ENCODE peak calls at places on chromosomes 3 and 15, in ten cellular contexts. One of them, this sample, is unnamed.

GRCh38 chr15:82680200-82681102 is 29.2 kb downstream of the AP3B2 start:
- DNase-seq in HCT116: no peak
- DNase-seq in skeletal muscle cell: no peak
- DNase-seq in H1: peak; percentile 88
- DNase-seq in AG10803: no peak
- DNase-seq in brain microvascular endothelial cell: no peak
- DNase-seq in body of pancreas: peak; percentile 88
- DNase-seq in CD8-positive, alpha-beta memory T cell: peak; percentile 60
- DNase-seq in psoas muscle: peak; percentile 34
- DNase-seq in AG09309: no peak
- DNase-seq in this sample: no peak

GRCh38 chr3:88362428-88362827 is 212.7 kb downstream of the C3orf38 start:
- DNase-seq in brain microvascular endothelial cell: no peak
- DNase-seq in HCT116: no peak
- DNase-seq in AG10803: no peak
- DNase-seq in body of pancreas: no peak
- DNase-seq in skeletal muscle cell: no peak
- DNase-seq in H1: no peak
- DNase-seq in AG09309: no peak
- DNase-seq in psoas muscle: no peak
- DNase-seq in CD8-positive, alpha-beta memory T cell: no peak
- DNase-seq in this sample: no peak

GRCh38 chr3:124442463-124442862 is 287.8 kb upstream of the UMPS start:
- DNase-seq in AG10803: no peak
- DNase-seq in HCT116: no peak
- DNase-seq in psoas muscle: no peak
- DNase-seq in AG09309: no peak
- DNase-seq in body of pancreas: no peak
- DNase-seq in H1: no peak
- DNase-seq in CD8-positive, alpha-beta memory T cell: no peak
- DNase-seq in skeletal muscle cell: no peak
- DNase-seq in brain microvascular endothelial cell: no peak
- DNase-seq in this sample: no peak

GRCh38 chr3:189262746-189263145 is 91.0 kb downstream of the TPRG1 start:
- DNase-seq in body of pancreas: peak; percentile 6
- DNase-seq in skeletal muscle cell: no peak
- DNase-seq in AG10803: no peak
- DNase-seq in psoas muscle: peak; percentile 56
- DNase-seq in AG09309: no peak
- DNase-seq in CD8-positive, alpha-beta memory T cell: no peak
- DNase-seq in brain microvascular endothelial cell: no peak
- DNase-seq in H1: no peak
- DNase-seq in HCT116: no peak
- DNase-seq in this sample: no peak

GRCh38 chr3:173586176-173586575 is 188.6 kb downstream of the NLGN1 start:
- DNase-seq in CD8-positive, alpha-beta memory T cell: no peak
- DNase-seq in HCT116: no peak
- DNase-seq in psoas muscle: no peak
- DNase-seq in H1: no peak
- DNase-seq in AG09309: no peak
- DNase-seq in body of pancreas: no peak
- DNase-seq in brain microvascular endothelial cell: no peak
- DNase-seq in skeletal muscle cell: no peak
- DNase-seq in AG10803: peak; percentile 23
- DNase-seq in this sample: no peak

GRCh38 chr3:31937225-31937624 is 43.8 kb downstream of the OSBPL10 start:
- DNase-seq in CD8-positive, alpha-beta memory T cell: no peak
- DNase-seq in psoas muscle: no peak
- DNase-seq in AG09309: no peak
- DNase-seq in brain microvascular endothelial cell: no peak
- DNase-seq in H1: no peak
- DNase-seq in body of pancreas: no peak
- DNase-seq in HCT116: no peak
- DNase-seq in AG10803: no peak
- DNase-seq in skeletal muscle cell: no peak
- DNase-seq in this sample: no peak

GRCh38 chr15:27683126-27683525 is 416.0 kb downstream of the OCA2 start:
- DNase-seq in CD8-positive, alpha-beta memory T cell: no peak
- DNase-seq in H1: no peak
- DNase-seq in body of pancreas: no peak
- DNase-seq in skeletal muscle cell: no peak
- DNase-seq in AG10803: no peak
- DNase-seq in HCT116: no peak
- DNase-seq in brain microvascular endothelial cell: no peak
- DNase-seq in psoas muscle: no peak
- DNase-seq in AG09309: no peak
- DNase-seq in this sample: no peak

GRCh38 chr3:171569571-171570132 is 109.4 kb upstream of the TNIK start:
- DNase-seq in H1: no peak
- DNase-seq in brain microvascular endothelial cell: no peak
- DNase-seq in HCT116: no peak
- DNase-seq in AG09309: no peak
- DNase-seq in skeletal muscle cell: no peak
- DNase-seq in AG10803: no peak
- DNase-seq in CD8-positive, alpha-beta memory T cell: no peak
- DNase-seq in psoas muscle: no peak
- DNase-seq in body of pancreas: no peak
- DNase-seq in this sample: no peak

GRCh38 chr3:155086041-155086440 is 5.9 kb downstream of the MME start:
- DNase-seq in AG10803: no peak
- DNase-seq in HCT116: no peak
- DNase-seq in psoas muscle: no peak
- DNase-seq in H1: no peak
- DNase-seq in body of pancreas: no peak
- DNase-seq in AG09309: no peak
- DNase-seq in skeletal muscle cell: peak; percentile 56
- DNase-seq in CD8-positive, alpha-beta memory T cell: no peak
- DNase-seq in brain microvascular endothelial cell: peak; percentile 17
- DNase-seq in this sample: no peak

GRCh38 chr3:14929310-14930070 is 17.9 kb upstream of the NR2C2 start:
- DNase-seq in brain microvascular endothelial cell: no peak
- DNase-seq in HCT116: no peak
- DNase-seq in body of pancreas: no peak
- DNase-seq in psoas muscle: no peak
- DNase-seq in AG10803: no peak
- DNase-seq in AG09309: no peak
- DNase-seq in skeletal muscle cell: no peak
- DNase-seq in H1: no peak
- DNase-seq in CD8-positive, alpha-beta memory T cell: no peak
- DNase-seq in this sample: no peak

GRCh38 chr3:43388188-43388587 is 101.8 kb downstream of the SNRK start:
- DNase-seq in H1: no peak
- DNase-seq in brain microvascular endothelial cell: no peak
- DNase-seq in HCT116: no peak
- DNase-seq in psoas muscle: no peak
- DNase-seq in CD8-positive, alpha-beta memory T cell: no peak
- DNase-seq in AG10803: no peak
- DNase-seq in body of pancreas: peak; percentile 64
- DNase-seq in skeletal muscle cell: no peak
- DNase-seq in AG09309: no peak
- DNase-seq in this sample: no peak

GRCh38 chr3:101859882-101860281 is 10.6 kb downstream of the NFKBIZ start:
- DNase-seq in H1: no peak
- DNase-seq in skeletal muscle cell: no peak
- DNase-seq in body of pancreas: no peak
- DNase-seq in HCT116: no peak
- DNase-seq in AG09309: no peak
- DNase-seq in CD8-positive, alpha-beta memory T cell: no peak
- DNase-seq in psoas muscle: no peak
- DNase-seq in AG10803: no peak
- DNase-seq in brain microvascular endothelial cell: no peak
- DNase-seq in this sample: no peak

GRCh38 chr3:110405830-110406580 is 665.6 kb upstream of the NECTIN3 start:
- DNase-seq in CD8-positive, alpha-beta memory T cell: no peak
- DNase-seq in body of pancreas: no peak
- DNase-seq in HCT116: no peak
- DNase-seq in AG10803: no peak
- DNase-seq in skeletal muscle cell: no peak
- DNase-seq in brain microvascular endothelial cell: no peak
- DNase-seq in AG09309: no peak
- DNase-seq in H1: no peak
- DNase-seq in psoas muscle: no peak
- DNase-seq in this sample: no peak

GRCh38 chr3:59821274-59821673 is 771.4 kb upstream of the CFAP20DC start:
- DNase-seq in CD8-positive, alpha-beta memory T cell: no peak
- DNase-seq in AG09309: no peak
- DNase-seq in body of pancreas: no peak
- DNase-seq in brain microvascular endothelial cell: no peak
- DNase-seq in H1: no peak
- DNase-seq in AG10803: no peak
- DNase-seq in psoas muscle: no peak
- DNase-seq in skeletal muscle cell: no peak
- DNase-seq in HCT116: no peak
- DNase-seq in this sample: no peak

GRCh38 chr15:57305009-57305408 is 71.3 kb upstream of the CGNL1 start:
- DNase-seq in skeletal muscle cell: no peak
- DNase-seq in AG09309: no peak
- DNase-seq in H1: peak; percentile 33
- DNase-seq in brain microvascular endothelial cell: no peak
- DNase-seq in body of pancreas: no peak
- DNase-seq in HCT116: no peak
- DNase-seq in psoas muscle: no peak
- DNase-seq in AG10803: no peak
- DNase-seq in CD8-positive, alpha-beta memory T cell: no peak
- DNase-seq in this sample: peak; percentile 65

GRCh38 chr15:57306305-57306943 is 69.9 kb upstream of the CGNL1 start:
- DNase-seq in H1: peak; percentile 100
- DNase-seq in CD8-positive, alpha-beta memory T cell: peak; percentile 77
- DNase-seq in AG10803: peak; percentile 64
- DNase-seq in brain microvascular endothelial cell: peak; percentile 48
- DNase-seq in psoas muscle: peak; percentile 87
- DNase-seq in HCT116: peak; percentile 13
- DNase-seq in skeletal muscle cell: no peak
- DNase-seq in AG09309: no peak
- DNase-seq in body of pancreas: peak; percentile 84
- DNase-seq in this sample: peak; percentile 78

GRCh38 chr15:57310876-57311275 is 65.4 kb upstream of the CGNL1 start:
- DNase-seq in psoas muscle: no peak
- DNase-seq in brain microvascular endothelial cell: no peak
- DNase-seq in AG10803: no peak
- DNase-seq in skeletal muscle cell: no peak
- DNase-seq in HCT116: no peak
- DNase-seq in AG09309: no peak
- DNase-seq in CD8-positive, alpha-beta memory T cell: no peak
- DNase-seq in body of pancreas: no peak
- DNase-seq in H1: no peak
- DNase-seq in this sample: no peak

GRCh38 chr15:57306944-57307411 is 69.3 kb upstream of the CGNL1 start:
- DNase-seq in brain microvascular endothelial cell: no peak
- DNase-seq in HCT116: no peak
- DNase-seq in psoas muscle: no peak
- DNase-seq in CD8-positive, alpha-beta memory T cell: no peak
- DNase-seq in H1: no peak
- DNase-seq in skeletal muscle cell: no peak
- DNase-seq in body of pancreas: no peak
- DNase-seq in AG09309: no peak
- DNase-seq in AG10803: no peak
- DNase-seq in this sample: peak; percentile 86

DNA sequence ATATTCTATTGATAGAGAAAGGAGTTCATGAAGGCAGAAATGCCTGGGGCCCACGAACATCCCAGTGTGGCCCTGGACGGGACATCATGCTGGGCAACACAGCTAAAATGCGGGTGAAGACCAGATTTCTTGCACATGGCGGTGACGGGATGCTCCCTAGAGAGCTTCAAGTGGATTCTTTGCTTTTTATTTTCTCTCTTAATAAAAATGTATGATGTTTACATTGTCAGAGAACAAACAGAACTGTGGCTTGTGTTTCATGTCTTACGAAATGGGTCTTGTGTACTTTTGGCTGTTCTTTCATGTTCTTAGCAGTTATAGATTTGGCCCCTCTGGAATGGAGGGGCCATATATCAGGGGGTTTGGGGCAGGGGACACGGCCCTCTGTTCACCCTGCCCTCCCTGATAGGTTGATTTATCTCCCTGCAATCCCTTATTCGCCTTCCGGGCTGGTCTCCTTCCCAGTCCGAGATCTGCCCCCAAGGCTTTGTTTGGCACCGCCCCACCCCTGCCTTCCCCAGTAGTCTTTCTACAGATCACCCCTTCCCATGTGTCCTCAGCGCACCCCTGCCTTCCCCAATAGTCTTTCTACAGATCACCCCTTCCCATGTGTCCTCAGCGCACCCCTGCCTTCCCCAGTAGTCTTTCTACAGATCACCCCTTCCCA is 68.6 kb upstream of the CGNL1 start:
- DNase-seq in skeletal muscle cell: no peak
- DNase-seq in AG09309: no peak
- DNase-seq in AG10803: no peak
- DNase-seq in HCT116: no peak
- DNase-seq in body of pancreas: no peak
- DNase-seq in brain microvascular endothelial cell: no peak
- DNase-seq in H1: no peak
- DNase-seq in psoas muscle: no peak
- DNase-seq in CD8-positive, alpha-beta memory T cell: no peak
- DNase-seq in this sample: peak; percentile 72
- H3K4me3 ChIP-seq in skeletal muscle cell: no peak overlapping the region
- H3K4me3 ChIP-seq in AG09309: no peak overlapping the region
- H3K4me3 ChIP-seq in AG10803: no peak overlapping the region
- H3K4me3 ChIP-seq in HCT116: no peak overlapping the region
- H3K4me3 ChIP-seq in body of pancreas: no peak overlapping the region
- H3K4me3 ChIP-seq in brain microvascular endothelial cell: no peak overlapping the region
- H3K4me3 ChIP-seq in H1: no peak overlapping the region
- H3K4me3 ChIP-seq in psoas muscle: no peak overlapping the region
- H3K4me3 ChIP-seq in CD8-positive, alpha-beta memory T cell: no peak overlapping the region
- H3K4me3 ChIP-seq in this sample: no peak overlapping the region

GRCh38 chr3:13018561-13019242 is 54.5 kb downstream of the IQSEC1 start:
- DNase-seq in psoas muscle: no peak
- DNase-seq in brain microvascular endothelial cell: no peak
- DNase-seq in CD8-positive, alpha-beta memory T cell: no peak
- DNase-seq in HCT116: no peak
- DNase-seq in H1: no peak
- DNase-seq in AG10803: no peak
- DNase-seq in body of pancreas: no peak
- DNase-seq in AG09309: no peak
- DNase-seq in skeletal muscle cell: no peak
- DNase-seq in this sample: no peak
- H3K4me3 ChIP-seq in psoas muscle: peak overlapping the region; percentile 28
- H3K4me3 ChIP-seq in brain microvascular endothelial cell: peak overlapping the region; percentile 26
- H3K4me3 ChIP-seq in CD8-positive, alpha-beta memory T cell: no peak overlapping the region
- H3K4me3 ChIP-seq in HCT116: no peak overlapping the region
- H3K4me3 ChIP-seq in H1: peak overlapping the region; percentile 11
- H3K4me3 ChIP-seq in AG10803: peak overlapping the region; percentile 47
- H3K4me3 ChIP-seq in body of pancreas: no peak overlapping the region
- H3K4me3 ChIP-seq in AG09309: peak overlapping the region; percentile 12
- H3K4me3 ChIP-seq in skeletal muscle cell: peak overlapping the region; percentile 0
- H3K4me3 ChIP-seq in this sample: no peak overlapping the region

GRCh38 chr3:48433472-48434118 is 3.7 kb upstream of the PLXNB1 start:
- DNase-seq in CD8-positive, alpha-beta memory T cell: no peak
- DNase-seq in HCT116: no peak
- DNase-seq in body of pancreas: no peak
- DNase-seq in psoas muscle: no peak
- DNase-seq in AG09309: no peak
- DNase-seq in AG10803: peak; percentile 76
- DNase-seq in H1: no peak
- DNase-seq in brain microvascular endothelial cell: no peak
- DNase-seq in skeletal muscle cell: no peak
- DNase-seq in this sample: peak; percentile 80
- H3K4me3 ChIP-seq in CD8-positive, alpha-beta memory T cell: no peak overlapping the region
- H3K4me3 ChIP-seq in HCT116: no peak overlapping the region
- H3K4me3 ChIP-seq in body of pancreas: no peak overlapping the region
- H3K4me3 ChIP-seq in psoas muscle: no peak overlapping the region
- H3K4me3 ChIP-seq in AG09309: no peak overlapping the region
- H3K4me3 ChIP-seq in AG10803: peak overlapping the region; percentile 31
- H3K4me3 ChIP-seq in H1: no peak overlapping the region
- H3K4me3 ChIP-seq in brain microvascular endothelial cell: no peak overlapping the region
- H3K4me3 ChIP-seq in skeletal muscle cell: no peak overlapping the region
- H3K4me3 ChIP-seq in this sample: no peak overlapping the region

GRCh38 chr15:49094923-49095322 is 48.7 kb upstream of the SECISBP2L start:
- DNase-seq in AG09309: no peak
- DNase-seq in brain microvascular endothelial cell: no peak
- DNase-seq in HCT116: no peak
- DNase-seq in psoas muscle: no peak
- DNase-seq in AG10803: no peak
- DNase-seq in skeletal muscle cell: no peak
- DNase-seq in CD8-positive, alpha-beta memory T cell: no peak
- DNase-seq in H1: no peak
- DNase-seq in body of pancreas: no peak
- DNase-seq in this sample: no peak
- H3K4me3 ChIP-seq in AG09309: no peak overlapping the region
- H3K4me3 ChIP-seq in brain microvascular endothelial cell: no peak overlapping the region
- H3K4me3 ChIP-seq in HCT116: no peak overlapping the region
- H3K4me3 ChIP-seq in psoas muscle: no peak overlapping the region
- H3K4me3 ChIP-seq in AG10803: no peak overlapping the region
- H3K4me3 ChIP-seq in skeletal muscle cell: no peak overlapping the region
- H3K4me3 ChIP-seq in CD8-positive, alpha-beta memory T cell: no peak overlapping the region
- H3K4me3 ChIP-seq in H1: no peak overlapping the region
- H3K4me3 ChIP-seq in body of pancreas: no peak overlapping the region
- H3K4me3 ChIP-seq in this sample: no peak overlapping the region